ENCODE peak calls at places on chromosomes 16 and 17, in five cellular contexts. N, V, C, X and B are unnamed samples.

GRCh38 chr16:68272501-68273209 is 8.3 kb downstream of the SLC7A6 start:
- DNase-seq in V (peak), C (no peak), N (peak), X (no peak), B (no peak)

GRCh38 chr16:15489016-15489415 is 54.6 kb downstream of the BMERB1 start:
- DNase-seq in C (no peak), X (no peak), V (no peak), N (no peak), B (no peak)

GRCh38 chr16:23564964-23565363 is 7.4 kb downstream of the UBFD1 start:
- DNase-seq in V (no peak), N (peak), C (no peak), X (no peak), B (no peak)

GRCh38 chr16:28140788-28141618 is 70.8 kb downstream of the XPO6 start:
- DNase-seq in C (no peak), N (no peak), X (peak), V (peak), B (no peak)

GRCh38 chr16:58458634-58459343 is 41.2 kb upstream of the NDRG4 start:
- DNase-seq in C (no peak), X (no peak), V (no peak), N (no peak), B (no peak)

GRCh38 chr16:12764813-12765212 is 38.9 kb downstream of the CPPED1 start:
- DNase-seq in C (no peak), N (no peak), V (no peak), X (no peak), B (no peak)

GRCh38 chr16:35364263-35364662 is 1904.9 kb downstream of the TP53TG3F start:
- DNase-seq in N (no peak), X (no peak), V (no peak), C (no peak), B (no peak)

GRCh38 chr16:83771306-83771942 is 36.4 kb upstream of the HSBP1 start:
- DNase-seq in N (no peak), V (no peak), C (no peak), X (no peak), B (no peak)

GRCh38 chr17:66436643-66437042 is 134.2 kb downstream of the PRKCA start:
- DNase-seq in V (no peak), X (no peak), N (no peak), C (no peak), B (no peak)

GRCh38 chr17:28747801-28748750 is 4.3 kb downstream of the TRAF4 start:
- DNase-seq in V (no peak), N (no peak), X (no peak), C (no peak), B (no peak)

GRCh38 chr17:79192503-79193500 is 118.2 kb downstream of the ENGASE start:
- DNase-seq in C (no peak), V (no peak), N (peak), X (no peak), B (peak)

GRCh38 chr17:28693866-28694265 is 17.8 kb downstream of the PROCA1 start:
- DNase-seq in C (no peak), N (no peak), V (no peak), X (no peak), B (no peak)

GRCh38 chr17:17044846-17045561 is 2.7 kb downstream of the MPRIP start:
- DNase-seq in V (no peak), X (no peak), N (no peak), C (no peak), B (peak)

GRCh38 chr16:30948956-30949654 is at the start of gene ORAI3:
- DNase-seq in C (peak), X (peak), N (peak), V (peak), B (peak)

GRCh38 chr16:27458196-27458728 is 56.3 kb downstream of the IL21R start:
- DNase-seq in N (peak), C (no peak), X (no peak), V (no peak), B (no peak)

GRCh38 chr17:73360961-73361761 is 49.4 kb upstream of the CDC42EP4 start:
- DNase-seq in C (no peak), X (no peak), V (no peak), N (no peak), B (no peak)

GRCh38 chr17:71032746-71033273 is 863.5 kb downstream of the KCNJ2 start:
- DNase-seq in C (no peak), N (no peak), V (no peak), X (no peak), B (no peak)

GRCh38 chr17:550776-551175 is 163.9 kb downstream of the VPS53 start:
- DNase-seq in V (no peak), N (no peak), X (no peak), C (no peak), B (peak)

GRCh38 chr17:76458580-76459490 is 5.9 kb upstream of the UBE2O start:
- DNase-seq in N (no peak), X (peak), C (no peak), V (peak), B (peak)

GRCh38 chr17:65742433-65743312 is 181.2 kb upstream of the AXIN2 start:
- DNase-seq in C (no peak), V (no peak), X (no peak), N (no peak), B (peak)

GRCh38 chr17:45221997-45222272 is 250 bp downstream of the FMNL1 start:
- DNase-seq in N (no peak), X (no peak), C (no peak), V (no peak), B (no peak)

GRCh38 chr17:9566067-9566466 is 9.6 kb downstream of the STX8 start:
- DNase-seq in C (no peak), X (no peak), N (no peak), V (no peak), B (no peak)

GRCh38 chr16:80682435-80683070 is 121.8 kb downstream of the CDYL2 start:
- DNase-seq in X (no peak), N (no peak), V (no peak), C (no peak), B (peak)

GRCh38 chr17:18995220-18995619 is 9.3 kb downstream of the FAM83G start:
- DNase-seq in C (no peak), V (no peak), X (no peak), N (no peak), B (no peak)

GRCh38 chr17:6027342-6028024 is 42.7 kb upstream of the WSCD1 start:
- DNase-seq in X (no peak), C (no peak), V (no peak), N (no peak), B (no peak)

GRCh38 chr17:18858567-18859245 is 775 bp downstream of the PRPSAP2 start:
- DNase-seq in C (no peak), V (no peak), N (no peak), X (no peak), B (no peak)

GRCh38 chr17:4721203-4722135 is 9.8 kb upstream of the MED11 start:
- DNase-seq in X (no peak), N (peak), C (no peak), V (peak), B (peak)

GRCh38 chr17:814371-814770 is 32.2 kb downstream of the MRM3 start:
- DNase-seq in X (no peak), V (no peak), N (no peak), C (no peak), B (no peak)

GRCh38 chr17:58121925-58122324 is 26.3 kb upstream of the OR4D1 start:
- DNase-seq in X (no peak), V (no peak), C (no peak), N (no peak), B (peak)

GRCh38 chr17:82108999-82109480 is 11.0 kb upstream of the FASN start:
- DNase-seq in N (no peak), C (no peak), X (no peak), V (no peak), B (no peak)

GRCh38 chr17:43405861-43406260 is 7.1 kb downstream of the ARL4D start:
- DNase-seq in V (no peak), C (no peak), N (no peak), X (no peak), B (no peak)

GRCh38 chr17:19342611-19343255 is 19.8 kb downstream of the B9D1 start:
- DNase-seq in C (no peak), V (no peak), N (no peak), X (no peak), B (no peak)

GRCh38 chr17:42347198-42347597 is 41.0 kb downstream of the STAT3 start:
- DNase-seq in X (no peak), N (peak), V (no peak), C (no peak), B (no peak)

GRCh38 chr16:67632415-67633172 is 12.3 kb upstream of the CARMIL2 start:
- DNase-seq in N (no peak), X (no peak), V (no peak), C (no peak), B (no peak)

GRCh38 chr16:66265106-66265415 is 101.4 kb upstream of the CDH5 start:
- DNase-seq in X (no peak), N (no peak), C (no peak), V (no peak), B (no peak)

GRCh38 chr17:62704381-62704971 is 77.0 kb downstream of the MRC2 start:
- DNase-seq in X (no peak), V (no peak), C (no peak), N (peak), B (no peak)

GRCh38 chr17:69654981-69655581 is 240.6 kb downstream of the MAP2K6 start:
- DNase-seq in X (no peak), C (no peak), N (no peak), V (no peak), B (peak)

GRCh38 chr16:89187337-89188063 is 12.8 kb downstream of the SLC22A31 start:
- DNase-seq in N (no peak), V (no peak), X (no peak), C (no peak), B (no peak)

GRCh38 chr17:7043544-7044268 is at the start of gene SLC16A11:
- DNase-seq in N (no peak), X (no peak), C (no peak), V (peak), B (no peak)

GRCh38 chr17:7043195-7043543 is 723 bp downstream of the SLC16A11 start:
- DNase-seq in V (no peak), X (no peak), N (no peak), C (no peak), B (no peak)

GRCh38 chr17:7038025-7038862 is 2.4 kb downstream of the SLC16A13 start:
- DNase-seq in X (no peak), N (no peak), V (no peak), C (no peak), B (no peak)

GRCh38 chr17:7042507-7043194 is 1.2 kb downstream of the SLC16A11 start:
- DNase-seq in V (peak), N (no peak), X (no peak), C (no peak), B (no peak)

GRCh38 chr17:7041607-7042506 is 2.0 kb downstream of the SLC16A11 start:
- DNase-seq in C (no peak), V (peak), N (no peak), X (no peak), B (no peak)
- TF ChIP-seq POLR2A in C (no peak), V (no peak), N (no peak), X (no peak), B (no peak)

GRCh38 chr16:57186630-57187507 is 740 bp downstream of the RSPRY1 start:
- DNase-seq in X (no peak), N (peak), V (peak), C (no peak), B (no peak)

GRCh38 chr16:57185446-57185944 is 344 bp downstream of the PSME3IP1 start:
- DNase-seq in X (peak), C (no peak), N (peak), V (no peak), B (peak)

GRCh38 chr16:57185945-57186629 is at the start of the genes PSME3IP1 and RSPRY1:
- DNase-seq in V (peak), X (peak), N (peak), C (peak), B (peak)

GRCh38 chr16:57184113-57184512 is 1.7 kb downstream of the PSME3IP1 start:
- DNase-seq in C (no peak), N (no peak), X (no peak), V (no peak), B (no peak)

GRCh38 chr16:57184890-57185445 is 871 bp downstream of the PSME3IP1 start:
- DNase-seq in V (no peak), X (no peak), C (no peak), N (no peak), B (no peak)
- TF ChIP-seq POLR2A in V (no peak), X (no peak), C (no peak), N (no peak), B (no peak)

GRCh38 chr16:65119905-65120341 is 1.9 kb downstream of the CDH11 start:
- DNase-seq in N (no peak), X (no peak), C (no peak), V (no peak), B (no peak)

GRCh38 chr16:65122974-65123845 is 1.3 kb upstream of the CDH11 start:
- DNase-seq in V (no peak), N (peak), X (no peak), C (peak), B (no peak)

GRCh38 chr16:65122724-65122973 is 786 bp upstream of the CDH11 start:
- DNase-seq in V (no peak), X (no peak), C (no peak), N (no peak), B (no peak)

GRCh38 chr16:65121870-65122723 is at the start of gene CDH11:
- DNase-seq in N (peak), X (no peak), C (peak), V (no peak), B (no peak)

GRCh38 chr16:65120811-65121721 is 797 bp downstream of the CDH11 start:
- DNase-seq in N (no peak), C (no peak), V (no peak), X (no peak), B (no peak)
- TF ChIP-seq POLR2A in N (no peak), C (no peak), V (no peak), X (no peak), B (no peak)

GRCh38 chr17:8154608-8155152 is 2.5 kb upstream of the PER1 start:
- DNase-seq in V (no peak), C (no peak), N (no peak), X (no peak), B (no peak)

GRCh38 chr17:8152112-8152775 is at the start of gene PER1:
- DNase-seq in V (peak), C (peak), X (peak), N (peak), B (peak)

GRCh38 chr17:8153957-8154607 is 1.9 kb upstream of the PER1 start:
- DNase-seq in X (no peak), C (peak), N (peak), V (peak), B (peak)

GRCh38 chr17:8152981-8153549 is 861 bp upstream of the PER1 start:
- DNase-seq in V (no peak), N (no peak), X (no peak), C (no peak), B (no peak)

DNA sequence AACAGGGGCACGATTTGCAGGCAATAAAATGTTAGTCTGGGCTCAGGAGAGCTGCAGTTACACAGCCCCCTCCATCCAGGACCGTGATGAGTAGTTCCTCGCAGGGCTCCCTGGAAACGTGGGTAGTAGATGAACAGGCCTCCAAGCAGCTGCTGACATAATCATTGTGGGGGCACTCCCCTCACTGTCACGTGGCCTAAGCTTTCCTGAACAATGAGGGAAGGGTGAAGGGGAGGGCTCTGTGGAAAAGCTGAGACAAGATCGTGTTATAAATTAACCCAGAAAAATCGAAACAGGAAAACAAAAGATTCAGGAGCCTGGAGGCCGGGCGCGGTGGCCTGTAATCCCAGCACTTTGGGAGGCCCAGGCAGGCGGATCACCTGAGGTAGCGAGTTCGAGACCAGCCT is 1.3 kb upstream of the PER1 start:
- DNase-seq in N (no peak), V (no peak), C (peak), X (no peak), B (peak)
- TF ChIP-seq POLR2A in N (peak), V (no peak), C (peak), X (no peak), B (no peak)

GRCh38 chr16:590165-590874 is 454 bp downstream of the RAB40C start:
- DNase-seq in C (no peak), V (no peak), N (no peak), X (no peak), B (no peak)
- TF ChIP-seq POLR2A in C (no peak), V (peak), N (peak), X (no peak), B (peak)

DNA sequence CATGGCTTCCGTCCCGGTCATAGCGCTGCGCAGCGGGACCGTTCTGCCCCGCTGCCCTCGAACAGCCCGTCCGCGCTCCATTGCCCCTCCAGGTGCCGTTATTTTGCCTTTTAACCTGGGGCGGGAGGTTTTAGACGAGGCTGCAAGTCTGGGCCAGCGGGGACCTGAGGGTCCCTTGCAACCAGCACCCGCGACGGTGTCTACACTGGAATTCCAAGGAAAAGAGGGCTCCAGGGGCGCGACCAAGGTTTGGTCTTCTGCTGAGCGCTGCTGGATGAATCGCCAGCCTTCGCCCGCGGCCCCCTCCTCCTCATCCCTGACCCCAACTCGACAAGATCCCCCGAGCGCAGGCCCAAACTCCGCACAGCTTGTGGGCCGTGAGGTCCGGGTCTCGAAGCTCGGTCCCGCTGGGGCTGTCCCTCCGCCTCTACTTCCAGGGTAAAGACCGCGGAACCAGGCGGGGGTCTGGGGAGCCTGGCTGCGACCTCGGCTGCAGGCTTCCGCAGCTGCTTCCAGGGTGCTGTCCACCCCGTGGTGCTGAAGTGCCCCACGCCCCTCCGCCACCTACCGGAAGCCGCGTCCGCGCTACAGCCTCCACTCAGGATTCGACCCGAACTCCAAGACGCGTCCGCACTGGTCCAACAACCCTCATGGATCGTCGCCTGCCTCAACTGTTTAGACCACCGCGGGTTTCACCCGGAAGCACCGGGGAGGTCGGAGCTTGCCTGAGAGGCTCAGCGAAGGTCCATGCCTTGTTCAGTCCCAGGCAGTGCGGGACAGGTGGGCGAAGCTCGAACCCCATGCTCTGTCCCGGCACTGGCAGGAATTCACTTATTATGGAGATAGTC is 10.1 kb upstream of the CA4 start:
- DNase-seq in X (no peak), N (peak), C (peak), V (peak), B (no peak)
- TF ChIP-seq POLR2A in X (no peak), N (no peak), C (no peak), V (no peak), B (no peak)

GRCh38 chr16:2148714-2149629 is 547 bp downstream of the RAB26 start:
- DNase-seq in C (no peak), N (no peak), X (no peak), V (no peak), B (peak)
- TF ChIP-seq POLR2A in C (no peak), N (no peak), X (no peak), V (no peak), B (no peak)

DNA sequence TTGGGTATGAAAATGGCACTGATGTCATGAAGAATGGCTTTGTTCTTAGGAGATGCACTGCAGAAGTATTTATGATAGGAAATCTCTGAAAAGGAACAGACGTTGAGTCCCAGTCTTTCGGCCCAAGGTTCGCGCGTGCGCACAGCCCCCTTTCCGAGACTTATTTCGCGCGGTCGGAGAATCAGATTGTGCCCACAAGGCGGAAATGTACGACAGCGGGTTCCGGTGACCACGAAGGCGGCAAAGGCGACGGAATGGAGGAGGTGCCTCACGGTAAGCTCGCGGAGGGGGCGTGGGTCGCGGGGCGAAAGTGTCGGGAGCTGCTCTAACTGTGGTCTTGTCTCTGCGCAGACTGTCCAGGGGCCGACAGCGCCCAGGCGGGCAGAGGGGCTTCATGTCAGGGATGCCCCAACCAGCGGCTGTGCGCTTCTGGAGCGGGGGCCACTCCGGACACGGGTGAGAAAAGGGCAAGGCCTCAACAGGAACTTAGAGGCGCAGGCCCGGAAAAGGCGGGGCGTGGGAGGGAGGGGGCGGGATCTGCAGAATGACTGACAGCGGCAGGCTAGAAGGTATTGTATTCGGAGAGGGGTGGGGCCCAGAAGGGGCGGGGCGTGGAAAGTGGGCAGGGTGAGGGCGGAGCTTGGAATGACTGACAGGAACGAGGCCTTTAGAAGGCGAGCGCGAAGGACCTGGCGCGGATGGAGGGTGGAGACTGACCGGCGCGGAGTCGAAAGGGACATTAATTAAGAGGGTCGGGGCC is at the start of gene NUBP1:
- DNase-seq in V (peak), X (peak), N (peak), C (peak), B (peak)
- TF ChIP-seq POLR2A in V (peak), X (peak), N (peak), C (peak), B (peak)

GRCh38 chr17:74396567-74396966 is 29.3 kb downstream of the GPR142 start:
- DNase-seq in V (no peak), N (no peak), X (no peak), C (no peak), B (no peak)
- TF ChIP-seq POLR2A in V (no peak), N (no peak), X (no peak), C (no peak), B (no peak)